ENCODE peak calls at places on chromosome 3, in five cellular contexts. U is AG10803; M is foreskin fibroblast; Q is ovary; N is CD8-positive, alpha-beta memory T cell. L is an unnamed sample.

GRCh38 chr3:158430448-158430847 is 140.5 kb upstream of the MLF1 start:
- DNase-seq in U (no peak), M (no peak), Q (no peak), N (no peak), L (no peak)

GRCh38 chr3:190384241-190384863 is 3.6 kb upstream of the CLDN16 start:
- DNase-seq in U (peak), M (peak), Q (peak), N (no peak), L (no peak)

GRCh38 chr3:119323401-119324107 is 29.4 kb downstream of the ARHGAP31 start:
- DNase-seq in U (no peak), M (no peak), Q (no peak), N (peak), L (no peak)

GRCh38 chr3:157423337-157423736 is 13.3 kb upstream of the PTX3 start:
- DNase-seq in U (peak), M (peak), Q (no peak), N (no peak), L (no peak)

GRCh38 chr3:10547841-10548783 is 42.7 kb upstream of the ATP2B2 start:
- DNase-seq in U (no peak), M (no peak), Q (no peak), N (no peak), L (no peak)

GRCh38 chr3:77370413-77370812 is 330.5 kb downstream of the ROBO2 start:
- DNase-seq in U (peak), M (peak), Q (peak), N (no peak), L (no peak)

GRCh38 chr3:149536429-149536828 is 61.9 kb downstream of the TM4SF4 start:
- DNase-seq in U (peak), M (peak), Q (peak), N (no peak), L (no peak)

GRCh38 chr3:14396293-14396692 is 6.1 kb upstream of the SLC6A6 start:
- DNase-seq in U (no peak), M (no peak), Q (no peak), N (no peak), L (no peak)

GRCh38 chr3:123286308-123287023 is 84.7 kb downstream of the SEC22A start:
- DNase-seq in U (peak), M (peak), Q (no peak), N (no peak), L (no peak)

GRCh38 chr3:143973352-143974021 is 1.9 kb downstream of the DIPK2A start:
- DNase-seq in U (peak), M (peak), Q (no peak), N (no peak), L (no peak)

GRCh38 chr3:193731656-193732055 is 138.6 kb downstream of the OPA1 start:
- DNase-seq in U (no peak), M (no peak), Q (no peak), N (no peak), L (no peak)

GRCh38 chr3:105747056-105747455 is 121.8 kb downstream of the CBLB start:
- DNase-seq in U (peak), M (peak), Q (no peak), N (no peak), L (no peak)

GRCh38 chr3:147572970-147573340 is 163.8 kb downstream of the ZIC1 start:
- DNase-seq in U (no peak), M (peak), Q (no peak), N (no peak), L (no peak)

GRCh38 chr3:46454209-46454595 is 10.5 kb downstream of the LTF start:
- DNase-seq in U (no peak), M (no peak), Q (no peak), N (no peak), L (no peak)

GRCh38 chr3:167887096-167887495 is 151.6 kb downstream of the SERPINI1 start:
- DNase-seq in U (peak), M (peak), Q (no peak), N (no peak), L (no peak)

GRCh38 chr3:182735672-182736071 is 57.6 kb upstream of the ATP11B start:
- DNase-seq in U (peak), M (peak), Q (no peak), N (no peak), L (no peak)

GRCh38 chr3:81910244-81910852 is 148.9 kb upstream of the GBE1 start:
- DNase-seq in U (peak), M (peak), Q (no peak), N (no peak), L (no peak)

GRCh38 chr3:151168269-151169094 is 34.5 kb downstream of the GPR171 start:
- DNase-seq in U (peak), M (peak), Q (peak), N (peak), L (peak)

GRCh38 chr3:114178770-114179368 is at the start of gene DRD3:
- DNase-seq in U (peak), M (peak), Q (no peak), N (no peak), L (no peak)

GRCh38 chr3:52986049-52986448 is 59.8 kb downstream of the SFMBT1 start:
- DNase-seq in U (peak), M (peak), Q (no peak), N (no peak), L (no peak)

GRCh38 chr3:4629095-4630007 is 136.2 kb downstream of the ITPR1 start:
- DNase-seq in U (no peak), M (no peak), Q (no peak), N (no peak), L (no peak)
- H3K4me3 ChIP-seq in U (no peak), M (no peak), Q (no peak), N (no peak), L (no peak)

GRCh38 chr3:156024904-156025303 is 95.5 kb upstream of the KCNAB1 start:
- DNase-seq in U (peak), M (peak), Q (no peak), N (no peak), L (no peak)
- H3K4me3 ChIP-seq in U (peak), M (peak), Q (no peak), N (no peak), L (peak)

DNA sequence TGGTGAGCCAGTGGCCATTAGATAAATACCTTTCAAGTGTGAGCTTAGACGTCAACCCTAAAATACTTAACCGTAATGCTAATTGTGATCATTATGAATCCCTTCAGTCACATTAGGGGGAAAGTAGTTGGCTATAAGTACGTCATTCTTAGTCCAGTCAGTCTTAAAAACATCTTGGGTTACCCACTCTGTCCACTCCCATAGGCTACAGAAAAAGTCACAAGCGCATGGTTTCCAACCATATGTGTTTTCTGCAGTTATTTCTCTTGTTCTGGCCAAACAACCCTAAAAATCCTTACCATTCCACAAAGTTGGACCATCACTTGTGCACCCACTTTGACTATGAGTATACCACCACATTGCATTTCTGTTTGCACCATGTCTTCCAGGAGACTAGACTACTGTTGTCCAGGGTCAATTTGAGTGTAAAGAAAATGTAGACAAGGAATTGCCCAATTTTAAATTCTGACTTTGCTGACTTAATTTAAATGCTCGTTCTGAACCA is 3.3 kb downstream of the RPL15 start:
- DNase-seq in U (no peak), M (peak), Q (no peak), N (no peak), L (no peak)
- H3K4me3 ChIP-seq in U (no peak), M (no peak), Q (no peak), N (no peak), L (no peak)

GRCh38 chr3:197577366-197578074 is 21.8 kb upstream of the BDH1 start:
- DNase-seq in U (no peak), M (no peak), Q (no peak), N (no peak), L (no peak)

GRCh38 chr3:197578376-197578775 is 22.6 kb upstream of the BDH1 start:
- DNase-seq in U (no peak), M (no peak), Q (no peak), N (no peak), L (no peak)

GRCh38 chr3:197580253-197580691 is 24.5 kb upstream of the BDH1 start:
- DNase-seq in U (no peak), M (no peak), Q (no peak), N (no peak), L (no peak)

GRCh38 chr3:197575362-197575761 is 19.6 kb upstream of the BDH1 start:
- DNase-seq in U (no peak), M (no peak), Q (no peak), N (no peak), L (no peak)

GRCh38 chr3:197576838-197577237 is 21.1 kb upstream of the BDH1 start:
- DNase-seq in U (no peak), M (no peak), Q (no peak), N (no peak), L (no peak)
- H3K4me3 ChIP-seq in U (no peak), M (no peak), Q (no peak), N (no peak), L (no peak)

GRCh38 chr3:170421147-170421641 is 2.5 kb downstream of the CLDN11 start:
- DNase-seq in U (peak), M (peak), Q (peak), N (no peak), L (no peak)

GRCh38 chr3:170421758-170422157 is 3.1 kb downstream of the CLDN11 start:
- DNase-seq in U (no peak), M (no peak), Q (no peak), N (no peak), L (no peak)

GRCh38 chr3:170420307-170420821 is 1.7 kb downstream of the CLDN11 start:
- DNase-seq in U (peak), M (no peak), Q (peak), N (no peak), L (no peak)

GRCh38 chr3:170418422-170419300 is at the start of gene CLDN11:
- DNase-seq in U (peak), M (peak), Q (peak), N (no peak), L (peak)

GRCh38 chr3:170419301-170420087 is 826 bp downstream of the CLDN11 start:
- DNase-seq in U (peak), M (peak), Q (peak), N (no peak), L (no peak)
- H3K4me3 ChIP-seq in U (peak), M (peak), Q (peak), N (peak), L (peak)

GRCh38 chr3:110752307-110752706 is 319.3 kb upstream of the NECTIN3 start:
- DNase-seq in U (no peak), M (no peak), Q (no peak), N (no peak), L (no peak)

GRCh38 chr3:110754207-110754916 is 317.3 kb upstream of the NECTIN3 start:
- DNase-seq in U (no peak), M (no peak), Q (no peak), N (no peak), L (no peak)

GRCh38 chr3:110755345-110755744 is 316.3 kb upstream of the NECTIN3 start:
- DNase-seq in U (no peak), M (no peak), Q (no peak), N (no peak), L (no peak)

DNA sequence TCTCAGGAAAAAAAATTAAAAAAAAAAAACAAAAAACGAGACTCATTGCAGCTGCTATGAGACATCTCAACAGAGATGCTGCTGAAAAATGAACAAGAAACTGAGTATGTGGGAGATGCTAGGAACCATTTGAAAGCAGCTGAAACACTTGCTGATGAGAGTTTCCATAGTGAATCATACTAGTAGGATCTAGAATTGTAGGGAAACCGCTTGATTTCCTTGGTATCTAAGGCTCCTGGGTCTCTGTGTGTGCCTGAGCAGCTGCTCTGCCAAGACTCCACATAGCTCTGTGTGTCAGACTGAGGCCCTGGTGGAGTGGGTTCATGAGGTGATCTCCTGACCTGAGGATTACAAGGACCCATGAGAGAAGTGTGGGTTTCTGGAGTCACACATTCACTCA is 313.4 kb upstream of the NECTIN3 start:
- DNase-seq in U (peak), M (no peak), Q (no peak), N (no peak), L (no peak)
- H3K4me3 ChIP-seq in U (no peak), M (no peak), Q (no peak), N (no peak), L (no peak)

DNA sequence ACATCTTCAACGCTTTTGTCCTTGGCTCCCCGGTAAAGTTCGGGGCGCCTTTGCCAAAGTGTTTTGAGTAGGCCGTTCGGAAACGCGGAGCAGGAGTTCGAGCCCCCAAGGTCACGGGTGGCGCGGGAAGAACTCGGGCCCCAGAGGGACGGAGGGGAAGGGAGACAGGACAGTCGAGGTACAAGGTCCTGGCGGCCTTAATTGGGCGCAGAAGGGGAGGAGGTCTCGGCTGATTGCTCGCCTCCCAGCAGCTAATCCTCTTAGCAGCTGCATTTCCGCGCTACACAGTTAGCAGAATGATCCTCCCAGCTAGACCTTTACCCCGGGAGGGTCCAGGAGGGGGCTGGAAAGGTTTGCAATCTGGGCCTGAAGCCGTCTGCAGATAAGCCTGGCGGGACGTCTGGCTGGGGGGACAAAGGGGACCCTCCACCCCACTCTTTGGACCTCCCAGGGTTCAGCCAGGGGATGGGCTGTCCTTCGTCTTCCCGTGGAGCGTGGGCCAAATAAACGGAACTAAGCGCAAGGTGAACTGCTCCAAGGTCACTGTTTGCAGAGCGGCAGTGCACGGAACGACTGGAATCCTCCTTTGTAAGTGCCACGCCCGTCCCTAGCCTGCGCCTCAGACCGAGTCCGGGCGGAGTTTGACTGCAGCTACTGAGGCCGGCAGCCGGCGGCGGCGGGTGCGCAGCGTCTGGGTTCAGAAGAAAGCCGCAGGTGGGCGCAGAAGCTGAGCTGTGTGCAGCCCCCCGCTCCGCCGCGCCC is 7.2 kb downstream of the EOMES start:
- DNase-seq in U (no peak), M (peak), Q (no peak), N (peak), L (no peak)
- H3K4me3 ChIP-seq in U (peak), M (peak), Q (no peak), N (peak), L (no peak)

GRCh38 chr3:100209948-100210776 is 50.6 kb upstream of the TBC1D23 start:
- DNase-seq in U (peak), M (peak), Q (no peak), N (no peak), L (no peak)
- H3K4me3 ChIP-seq in U (no peak), M (no peak), Q (no peak), N (peak), L (no peak)

GRCh38 chr3:187950671-187951070 is 203.3 kb upstream of the LPP start:
- DNase-seq in U (no peak), M (no peak), Q (no peak), N (no peak), L (no peak)

GRCh38 chr3:187954486-187955075 is 199.4 kb upstream of the LPP start:
- DNase-seq in U (peak), M (peak), Q (no peak), N (no peak), L (no peak)

GRCh38 chr3:187949093-187949820 is 204.0 kb upstream of the BCL6 start:
- DNase-seq in U (no peak), M (no peak), Q (no peak), N (no peak), L (no peak)

GRCh38 chr3:187952849-187953248 is 201.1 kb upstream of the LPP start:
- DNase-seq in U (peak), M (no peak), Q (no peak), N (no peak), L (no peak)

GRCh38 chr3:187951452-187952190 is 202.3 kb upstream of the LPP start:
- DNase-seq in U (no peak), M (no peak), Q (no peak), N (no peak), L (no peak)
- H3K4me3 ChIP-seq in U (no peak), M (no peak), Q (no peak), N (no peak), L (no peak)